ENCODE peak calls at places on chromosome 18, in nine cellular contexts. One of them, this sample, is unnamed.

GRCh38 chr18:63747006-63747405 is 28.2 kb upstream of the SERPINB7 start:
- DNase-seq in right cardiac atrium: no peak
- DNase-seq in HepG2: no peak
- DNase-seq in upper lobe of left lung: no peak
- DNase-seq in ascending aorta: no peak
- DNase-seq in AG04450: no peak
- DNase-seq in sigmoid colon: no peak
- DNase-seq in RWPE2: no peak
- DNase-seq in A549: no peak
- DNase-seq in this sample: no peak

GRCh38 chr18:40867452-40867851 is 1087.6 kb upstream of the PIK3C3 start:
- DNase-seq in right cardiac atrium: no peak
- DNase-seq in HepG2: no peak
- DNase-seq in upper lobe of left lung: no peak
- DNase-seq in ascending aorta: no peak
- DNase-seq in AG04450: peak
- DNase-seq in sigmoid colon: no peak
- DNase-seq in RWPE2: no peak
- DNase-seq in A549: peak
- DNase-seq in this sample: no peak

GRCh38 chr18:75365230-75365629 is 62.3 kb downstream of the SMIM21 start:
- DNase-seq in right cardiac atrium: no peak
- DNase-seq in HepG2: no peak
- DNase-seq in upper lobe of left lung: no peak
- DNase-seq in ascending aorta: no peak
- DNase-seq in AG04450: no peak
- DNase-seq in sigmoid colon: no peak
- DNase-seq in RWPE2: no peak
- DNase-seq in A549: no peak
- DNase-seq in this sample: no peak

GRCh38 chr18:6069103-6069502 is 173.8 kb upstream of the TMEM200C start:
- DNase-seq in right cardiac atrium: no peak
- DNase-seq in HepG2: no peak
- DNase-seq in upper lobe of left lung: no peak
- DNase-seq in ascending aorta: no peak
- DNase-seq in AG04450: no peak
- DNase-seq in sigmoid colon: no peak
- DNase-seq in RWPE2: no peak
- DNase-seq in A549: no peak
- DNase-seq in this sample: no peak

GRCh38 chr18:6397931-6398566 is 16.7 kb downstream of the L3MBTL4 start:
- DNase-seq in right cardiac atrium: no peak
- DNase-seq in HepG2: no peak
- DNase-seq in upper lobe of left lung: no peak
- DNase-seq in ascending aorta: no peak
- DNase-seq in AG04450: no peak
- DNase-seq in sigmoid colon: no peak
- DNase-seq in RWPE2: no peak
- DNase-seq in A549: no peak
- DNase-seq in this sample: no peak

GRCh38 chr18:49094979-49095632 is 144.3 kb upstream of the SMAD7 start:
- DNase-seq in right cardiac atrium: no peak
- DNase-seq in HepG2: no peak
- DNase-seq in upper lobe of left lung: no peak
- DNase-seq in ascending aorta: no peak
- DNase-seq in AG04450: peak
- DNase-seq in sigmoid colon: no peak
- DNase-seq in RWPE2: no peak
- DNase-seq in A549: peak
- DNase-seq in this sample: no peak

GRCh38 chr18:56197460-56197859 is 440.9 kb downstream of the TXNL1 start:
- DNase-seq in right cardiac atrium: no peak
- DNase-seq in HepG2: no peak
- DNase-seq in upper lobe of left lung: no peak
- DNase-seq in ascending aorta: no peak
- DNase-seq in AG04450: no peak
- DNase-seq in sigmoid colon: no peak
- DNase-seq in RWPE2: no peak
- DNase-seq in A549: no peak
- DNase-seq in this sample: no peak

GRCh38 chr18:10266236-10266585 is 188.2 kb upstream of the APCDD1 start:
- DNase-seq in right cardiac atrium: no peak
- DNase-seq in HepG2: no peak
- DNase-seq in upper lobe of left lung: no peak
- DNase-seq in ascending aorta: no peak
- DNase-seq in AG04450: no peak
- DNase-seq in sigmoid colon: no peak
- DNase-seq in RWPE2: no peak
- DNase-seq in A549: no peak
- DNase-seq in this sample: no peak

GRCh38 chr18:58143391-58143790 is 99.4 kb downstream of the NEDD4L start:
- DNase-seq in right cardiac atrium: no peak
- DNase-seq in HepG2: no peak
- DNase-seq in upper lobe of left lung: no peak
- DNase-seq in ascending aorta: no peak
- DNase-seq in AG04450: peak
- DNase-seq in sigmoid colon: no peak
- DNase-seq in RWPE2: no peak
- DNase-seq in A549: no peak
- DNase-seq in this sample: no peak

GRCh38 chr18:44986933-44987332 is 306.2 kb downstream of the SETBP1 start:
- DNase-seq in right cardiac atrium: no peak
- DNase-seq in HepG2: no peak
- DNase-seq in upper lobe of left lung: no peak
- DNase-seq in ascending aorta: no peak
- DNase-seq in AG04450: no peak
- DNase-seq in sigmoid colon: no peak
- DNase-seq in RWPE2: no peak
- DNase-seq in A549: no peak
- DNase-seq in this sample: no peak

GRCh38 chr18:34598136-34598635 is 111.9 kb upstream of the DTNA start:
- DNase-seq in right cardiac atrium: no peak
- DNase-seq in HepG2: no peak
- DNase-seq in upper lobe of left lung: no peak
- DNase-seq in ascending aorta: no peak
- DNase-seq in AG04450: no peak
- DNase-seq in sigmoid colon: no peak
- DNase-seq in RWPE2: no peak
- DNase-seq in A549: no peak
- DNase-seq in this sample: no peak

GRCh38 chr18:58723810-58724602 is 52.7 kb downstream of the MALT1 start:
- DNase-seq in right cardiac atrium: no peak
- DNase-seq in HepG2: no peak
- DNase-seq in upper lobe of left lung: no peak
- DNase-seq in ascending aorta: no peak
- DNase-seq in AG04450: no peak
- DNase-seq in sigmoid colon: no peak
- DNase-seq in RWPE2: no peak
- DNase-seq in A549: no peak
- DNase-seq in this sample: no peak

GRCh38 chr18:9971313-9971920 is 57.6 kb downstream of the VAPA start:
- DNase-seq in right cardiac atrium: peak
- DNase-seq in HepG2: peak
- DNase-seq in upper lobe of left lung: peak
- DNase-seq in ascending aorta: no peak
- DNase-seq in AG04450: peak
- DNase-seq in sigmoid colon: peak
- DNase-seq in RWPE2: no peak
- DNase-seq in A549: peak
- DNase-seq in this sample: no peak

GRCh38 chr18:62634471-62634870 is 80.9 kb upstream of the PHLPP1 start:
- DNase-seq in right cardiac atrium: no peak
- DNase-seq in HepG2: no peak
- DNase-seq in upper lobe of left lung: no peak
- DNase-seq in ascending aorta: no peak
- DNase-seq in AG04450: no peak
- DNase-seq in sigmoid colon: no peak
- DNase-seq in RWPE2: no peak
- DNase-seq in A549: no peak
- DNase-seq in this sample: no peak

GRCh38 chr18:49500136-49500921 is 13.3 kb upstream of the C18orf32 start:
- DNase-seq in right cardiac atrium: no peak
- DNase-seq in HepG2: no peak
- DNase-seq in upper lobe of left lung: no peak
- DNase-seq in ascending aorta: no peak
- DNase-seq in AG04450: no peak
- DNase-seq in sigmoid colon: no peak
- DNase-seq in RWPE2: no peak
- DNase-seq in A549: no peak
- DNase-seq in this sample: no peak

GRCh38 chr18:45110577-45111506 is 430.2 kb downstream of the SETBP1 start:
- DNase-seq in right cardiac atrium: peak
- DNase-seq in HepG2: no peak
- DNase-seq in upper lobe of left lung: no peak
- DNase-seq in ascending aorta: no peak
- DNase-seq in AG04450: no peak
- DNase-seq in sigmoid colon: peak
- DNase-seq in RWPE2: no peak
- DNase-seq in A549: no peak
- DNase-seq in this sample: no peak

GRCh38 chr18:45197526-45197970 is 417.7 kb upstream of the SLC14A2 start:
- DNase-seq in right cardiac atrium: no peak
- DNase-seq in HepG2: no peak
- DNase-seq in upper lobe of left lung: no peak
- DNase-seq in ascending aorta: no peak
- DNase-seq in AG04450: peak
- DNase-seq in sigmoid colon: no peak
- DNase-seq in RWPE2: no peak
- DNase-seq in A549: peak
- DNase-seq in this sample: no peak

GRCh38 chr18:22559414-22560282 is 141.9 kb upstream of the CTAGE1 start:
- DNase-seq in right cardiac atrium: peak
- DNase-seq in HepG2: peak
- DNase-seq in upper lobe of left lung: peak
- DNase-seq in ascending aorta: no peak
- DNase-seq in AG04450: no peak
- DNase-seq in sigmoid colon: peak
- DNase-seq in RWPE2: no peak
- DNase-seq in A549: peak
- DNase-seq in this sample: no peak

GRCh38 chr18:21272016-21272582 is 30.1 kb downstream of the GREB1L start:
- DNase-seq in right cardiac atrium: no peak
- DNase-seq in HepG2: no peak
- DNase-seq in upper lobe of left lung: no peak
- DNase-seq in ascending aorta: no peak
- DNase-seq in AG04450: no peak
- DNase-seq in sigmoid colon: no peak
- DNase-seq in RWPE2: no peak
- DNase-seq in A549: no peak
- DNase-seq in this sample: no peak

DNA sequence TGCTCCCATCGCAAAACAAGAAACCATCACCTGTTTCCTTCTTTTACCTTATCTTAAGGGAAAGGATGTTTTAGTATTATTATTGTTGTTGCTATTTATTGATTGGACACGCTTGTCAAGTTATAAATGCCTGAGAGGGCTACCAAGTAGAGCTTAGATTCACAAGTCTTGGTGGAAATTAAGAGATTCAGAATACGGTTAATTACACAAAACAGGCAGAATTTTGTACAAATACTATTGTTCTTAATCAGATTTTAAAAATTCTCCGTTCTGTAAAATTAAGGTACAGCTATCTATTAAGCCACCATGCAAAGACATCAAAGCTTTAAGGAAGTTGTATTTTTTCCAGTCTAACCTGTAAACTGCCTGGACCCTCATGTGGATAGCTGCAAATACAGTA is 1.1 kb upstream of the ZNF521 start:
- DNase-seq in right cardiac atrium: no peak
- DNase-seq in HepG2: no peak
- DNase-seq in upper lobe of left lung: no peak
- DNase-seq in ascending aorta: no peak
- DNase-seq in AG04450: no peak
- DNase-seq in sigmoid colon: no peak
- DNase-seq in RWPE2: no peak
- DNase-seq in A549: no peak
- DNase-seq in this sample: no peak
- H3K4me3 ChIP-seq in right cardiac atrium: peak
- H3K4me3 ChIP-seq in HepG2: no peak
- H3K4me3 ChIP-seq in upper lobe of left lung: no peak
- H3K4me3 ChIP-seq in ascending aorta: no peak
- H3K4me3 ChIP-seq in AG04450: peak
- H3K4me3 ChIP-seq in sigmoid colon: peak
- H3K4me3 ChIP-seq in RWPE2: no peak
- H3K4me3 ChIP-seq in A549: no peak
- H3K4me3 ChIP-seq in this sample: peak

GRCh38 chr18:12960846-12961397 is 13.1 kb downstream of the SEH1L start:
- DNase-seq in right cardiac atrium: no peak
- DNase-seq in HepG2: no peak
- DNase-seq in upper lobe of left lung: no peak
- DNase-seq in ascending aorta: no peak
- DNase-seq in AG04450: no peak
- DNase-seq in sigmoid colon: no peak
- DNase-seq in RWPE2: no peak
- DNase-seq in A549: no peak
- DNase-seq in this sample: no peak
- H3K27ac ChIP-seq in right cardiac atrium: no peak
- H3K27ac ChIP-seq in HepG2: no peak
- H3K27ac ChIP-seq in upper lobe of left lung: no peak
- H3K27ac ChIP-seq in ascending aorta: no peak
- H3K27ac ChIP-seq in AG04450: no peak
- H3K27ac ChIP-seq in sigmoid colon: no peak
- H3K27ac ChIP-seq in RWPE2: no peak
- H3K27ac ChIP-seq in A549: no peak
- H3K27ac ChIP-seq in this sample: no peak

DNA sequence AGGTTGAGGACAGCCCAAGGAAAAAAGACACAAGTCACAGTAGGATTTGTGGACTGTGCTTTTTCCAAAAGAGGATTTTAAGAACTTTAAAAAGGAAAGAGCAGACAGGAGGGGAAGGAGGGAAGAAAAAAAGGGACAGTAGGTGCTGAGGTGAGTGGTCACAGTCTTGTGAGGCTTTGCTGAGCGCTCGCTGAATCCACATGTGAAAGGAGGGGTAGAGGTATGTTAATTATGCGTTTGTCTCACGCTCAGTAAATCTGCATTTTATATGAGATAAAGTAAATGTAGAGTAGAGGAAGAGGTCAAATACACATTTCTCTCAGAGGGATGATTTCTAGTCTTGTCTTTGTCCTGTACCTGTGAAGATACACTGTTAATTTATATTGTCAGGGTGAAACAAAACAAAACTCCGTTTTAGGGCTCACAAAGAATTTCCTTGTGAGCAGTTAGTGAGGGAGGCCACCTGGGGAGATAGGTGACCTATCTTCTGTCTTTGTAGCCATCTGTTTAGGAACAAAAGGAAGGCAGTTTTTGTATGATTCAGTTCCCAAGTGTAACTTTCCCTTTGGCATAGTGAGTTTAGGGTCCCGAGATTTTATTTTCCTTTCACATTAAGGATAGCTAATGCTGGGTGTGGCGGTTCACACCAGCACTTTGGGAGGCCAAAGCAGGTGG is 25.3 kb downstream of the GNAL start:
- DNase-seq in right cardiac atrium: no peak
- DNase-seq in HepG2: no peak
- DNase-seq in upper lobe of left lung: no peak
- DNase-seq in ascending aorta: no peak
- DNase-seq in AG04450: no peak
- DNase-seq in sigmoid colon: no peak
- DNase-seq in RWPE2: no peak
- DNase-seq in A549: no peak
- DNase-seq in this sample: no peak
- H3K4me3 ChIP-seq in right cardiac atrium: no peak
- H3K4me3 ChIP-seq in HepG2: no peak
- H3K4me3 ChIP-seq in upper lobe of left lung: no peak
- H3K4me3 ChIP-seq in ascending aorta: no peak
- H3K4me3 ChIP-seq in AG04450: no peak
- H3K4me3 ChIP-seq in sigmoid colon: no peak
- H3K4me3 ChIP-seq in RWPE2: no peak
- H3K4me3 ChIP-seq in A549: no peak
- H3K4me3 ChIP-seq in this sample: no peak

GRCh38 chr18:76519156-76519549 is 24.1 kb upstream of the ZNF516 start:
- DNase-seq in right cardiac atrium: no peak
- DNase-seq in HepG2: no peak
- DNase-seq in upper lobe of left lung: no peak
- DNase-seq in ascending aorta: no peak
- DNase-seq in AG04450: no peak
- DNase-seq in sigmoid colon: no peak
- DNase-seq in RWPE2: no peak
- DNase-seq in A549: no peak
- DNase-seq in this sample: no peak
- H3K27ac ChIP-seq in right cardiac atrium: no peak
- H3K27ac ChIP-seq in HepG2: no peak
- H3K27ac ChIP-seq in upper lobe of left lung: peak
- H3K27ac ChIP-seq in ascending aorta: no peak
- H3K27ac ChIP-seq in AG04450: no peak
- H3K27ac ChIP-seq in sigmoid colon: peak
- H3K27ac ChIP-seq in RWPE2: no peak
- H3K27ac ChIP-seq in A549: no peak
- H3K27ac ChIP-seq in this sample: peak